ENCODE peak calls at places on chromosomes 1 and 21, in ten cellular contexts. One of them, this sample, is unnamed.

GRCh38 chr1:243325305-243325890 is 69.6 kb downstream of the SDCCAG8 start:
- DNase-seq in heart right ventricle: no peak
- DNase-seq in T-helper 2 cell: no peak
- DNase-seq in iPS-NIHi11: peak; percentile 25
- DNase-seq in neural crest cell: peak; percentile 26
- DNase-seq in GM23338: peak; percentile 70
- DNase-seq in PC-3: peak; percentile 93
- DNase-seq in Calu3: peak; percentile 43
- DNase-seq in SJCRH30: peak; percentile 69
- DNase-seq in cardiac muscle cell: peak; percentile 55
- DNase-seq in this sample: no peak

GRCh38 chr1:109925159-109925990 is 14.7 kb downstream of the CSF1 start:
- DNase-seq in iPS-NIHi11: no peak
- DNase-seq in GM23338: no peak
- DNase-seq in Calu3: no peak
- DNase-seq in cardiac muscle cell: no peak
- DNase-seq in PC-3: no peak
- DNase-seq in T-helper 2 cell: no peak
- DNase-seq in SJCRH30: no peak
- DNase-seq in heart right ventricle: no peak
- DNase-seq in neural crest cell: no peak
- DNase-seq in this sample: no peak

GRCh38 chr1:204075116-204075636 is 2.3 kb downstream of the SOX13 start:
- DNase-seq in iPS-NIHi11: no peak
- DNase-seq in heart right ventricle: no peak
- DNase-seq in PC-3: peak; percentile 26
- DNase-seq in neural crest cell: no peak
- DNase-seq in cardiac muscle cell: peak; percentile 39
- DNase-seq in T-helper 2 cell: no peak
- DNase-seq in Calu3: peak; percentile 22
- DNase-seq in GM23338: peak; percentile 67
- DNase-seq in SJCRH30: peak; percentile 46
- DNase-seq in this sample: no peak

GRCh38 chr21:36288651-36289243 is 31.2 kb upstream of the MORC3 start:
- DNase-seq in GM23338: no peak
- DNase-seq in PC-3: no peak
- DNase-seq in iPS-NIHi11: no peak
- DNase-seq in T-helper 2 cell: no peak
- DNase-seq in heart right ventricle: no peak
- DNase-seq in Calu3: no peak
- DNase-seq in neural crest cell: no peak
- DNase-seq in SJCRH30: no peak
- DNase-seq in cardiac muscle cell: no peak
- DNase-seq in this sample: no peak

GRCh38 chr21:37863842-37864241 is 52.4 kb downstream of the KCNJ6 start:
- DNase-seq in PC-3: no peak
- DNase-seq in neural crest cell: no peak
- DNase-seq in T-helper 2 cell: no peak
- DNase-seq in SJCRH30: peak; percentile 71
- DNase-seq in GM23338: no peak
- DNase-seq in Calu3: no peak
- DNase-seq in heart right ventricle: no peak
- DNase-seq in cardiac muscle cell: no peak
- DNase-seq in iPS-NIHi11: no peak
- DNase-seq in this sample: no peak

GRCh38 chr1:22053018-22053860 is 730 bp downstream of the CDC42 start:
- DNase-seq in heart right ventricle: peak; percentile 49
- DNase-seq in neural crest cell: peak; percentile 47
- DNase-seq in iPS-NIHi11: peak; percentile 77
- DNase-seq in PC-3: peak; percentile 41
- DNase-seq in Calu3: peak; percentile 47
- DNase-seq in SJCRH30: peak; percentile 82
- DNase-seq in cardiac muscle cell: peak; percentile 83
- DNase-seq in T-helper 2 cell: peak; percentile 54
- DNase-seq in GM23338: peak; percentile 77
- DNase-seq in this sample: peak; percentile 32

GRCh38 chr1:44988531-44989156 is 2.2 kb upstream of the EIF2B3 start:
- DNase-seq in heart right ventricle: no peak
- DNase-seq in SJCRH30: no peak
- DNase-seq in neural crest cell: no peak
- DNase-seq in iPS-NIHi11: no peak
- DNase-seq in cardiac muscle cell: no peak
- DNase-seq in PC-3: no peak
- DNase-seq in Calu3: no peak
- DNase-seq in GM23338: no peak
- DNase-seq in T-helper 2 cell: no peak
- DNase-seq in this sample: no peak

GRCh38 chr1:177119311-177119710 is 45.2 kb downstream of the ASTN1 start:
- DNase-seq in SJCRH30: no peak
- DNase-seq in PC-3: no peak
- DNase-seq in cardiac muscle cell: peak; percentile 26
- DNase-seq in T-helper 2 cell: no peak
- DNase-seq in heart right ventricle: no peak
- DNase-seq in Calu3: no peak
- DNase-seq in neural crest cell: no peak
- DNase-seq in GM23338: peak; percentile 70
- DNase-seq in iPS-NIHi11: peak; percentile 34
- DNase-seq in this sample: no peak

GRCh38 chr1:57881696-57882095 is 457.8 kb upstream of the DAB1 start:
- DNase-seq in Calu3: no peak
- DNase-seq in PC-3: no peak
- DNase-seq in GM23338: no peak
- DNase-seq in SJCRH30: no peak
- DNase-seq in neural crest cell: no peak
- DNase-seq in iPS-NIHi11: no peak
- DNase-seq in heart right ventricle: no peak
- DNase-seq in T-helper 2 cell: no peak
- DNase-seq in cardiac muscle cell: no peak
- DNase-seq in this sample: no peak

GRCh38 chr1:32249831-32250525 is 1.1 kb upstream of the LCK start:
- DNase-seq in T-helper 2 cell: peak; percentile 75
- DNase-seq in neural crest cell: no peak
- DNase-seq in Calu3: no peak
- DNase-seq in cardiac muscle cell: no peak
- DNase-seq in iPS-NIHi11: peak; percentile 39
- DNase-seq in PC-3: no peak
- DNase-seq in GM23338: no peak
- DNase-seq in SJCRH30: no peak
- DNase-seq in heart right ventricle: peak; percentile 87
- DNase-seq in this sample: peak; percentile 71